ENCODE peak calls at places on chromosomes 1 and 21, in ten cellular contexts. U, D, Q, G, L, N, I, O, E and P are unnamed samples.

GRCh38 chr1:165490175-165490574 is 45.2 kb upstream of the RXRG start:
- DNase-seq in N (no peak), G (no peak), E (no peak), I (no peak), O (no peak), U (no peak), L (no peak), Q (no peak), D (no peak), P (no peak)

GRCh38 chr1:98487620-98488019 is 173.9 kb upstream of the SNX7 start:
- DNase-seq in N (no peak), G (no peak), Q (no peak), E (no peak), L (no peak), U (no peak), D (no peak), I (no peak), O (no peak), P (no peak)

GRCh38 chr1:24373044-24373443 is 40.5 kb downstream of the STPG1 start:
- DNase-seq in L (no peak), D (no peak), E (no peak), O (no peak), Q (peak), N (no peak), G (no peak), U (no peak), I (no peak), P (no peak)

GRCh38 chr1:31073044-31073443 is 7.5 kb upstream of the PUM1 start:
- DNase-seq in D (peak), U (no peak), G (no peak), N (no peak), I (no peak), L (no peak), O (no peak), Q (no peak), E (no peak), P (no peak)

GRCh38 chr1:49556676-49557234 is 467.0 kb downstream of the AGBL4 start:
- DNase-seq in I (no peak), O (no peak), U (no peak), D (no peak), N (no peak), Q (no peak), E (no peak), G (no peak), L (no peak), P (no peak)

GRCh38 chr1:224433671-224434446 is 738 bp downstream of the WDR26 start:
- DNase-seq in L (no peak), O (peak), I (no peak), Q (peak), G (no peak), N (peak), U (no peak), E (peak), D (peak), P (peak)

GRCh38 chr1:12616709-12617373 is 1.2 kb downstream of the DHRS3 start:
- DNase-seq in D (peak), O (no peak), G (no peak), N (peak), L (no peak), E (no peak), U (no peak), I (no peak), Q (peak), P (peak)

GRCh38 chr1:32151319-32151787 is 28.1 kb upstream of the TXLNA start:
- DNase-seq in D (no peak), I (no peak), Q (no peak), G (no peak), E (no peak), U (no peak), L (peak), N (no peak), O (no peak), P (no peak)

GRCh38 chr21:39079617-39080016 is 103.6 kb downstream of the PSMG1 start:
- DNase-seq in U (no peak), Q (no peak), O (no peak), D (no peak), L (peak), N (no peak), I (no peak), G (no peak), E (peak), P (no peak)

GRCh38 chr1:164914208-164914607 is 355.2 kb downstream of the PBX1 start:
- DNase-seq in O (no peak), U (no peak), Q (no peak), N (no peak), I (no peak), L (peak), G (peak), D (peak), E (no peak), P (no peak)

GRCh38 chr1:204267191-204267601 is 53.4 kb upstream of the GOLT1A start:
- DNase-seq in U (no peak), N (no peak), E (peak), I (no peak), Q (no peak), D (no peak), G (no peak), O (no peak), L (no peak), P (no peak)

GRCh38 chr21:44800971-44801467 is 601 bp downstream of the UBE2G2 start:
- DNase-seq in U (no peak), O (no peak), I (peak), Q (no peak), L (no peak), G (no peak), D (peak), N (peak), E (no peak), P (peak)

GRCh38 chr1:109214695-109215623 is 1.2 kb downstream of the SARS1 start:
- DNase-seq in I (no peak), O (peak), L (peak), U (peak), E (no peak), N (peak), Q (peak), D (peak), G (peak), P (peak)

GRCh38 chr1:182278144-182279054 is 113.2 kb downstream of the GLUL start:
- DNase-seq in U (no peak), E (no peak), O (no peak), G (no peak), Q (no peak), D (peak), I (no peak), L (no peak), N (no peak), P (no peak)

GRCh38 chr1:71695820-71696219 is 586.5 kb downstream of the NEGR1 start:
- DNase-seq in N (no peak), U (no peak), E (no peak), I (no peak), G (peak), O (no peak), Q (no peak), D (no peak), L (no peak), P (no peak)

GRCh38 chr21:43758132-43758619 is 17.9 kb downstream of the CSTB start:
- DNase-seq in G (no peak), U (no peak), I (no peak), D (no peak), N (no peak), E (no peak), L (peak), O (no peak), Q (no peak), P (no peak)

GRCh38 chr1:84478876-84479868 is at the start of gene RPF1:
- DNase-seq in I (peak), G (peak), N (peak), O (peak), E (peak), U (peak), Q (peak), L (peak), D (peak), P (peak)

GRCh38 chr1:75233302-75233929 is 99.2 kb downstream of the LHX8 start:
- DNase-seq in Q (no peak), U (no peak), E (no peak), D (peak), G (peak), L (no peak), O (no peak), I (no peak), N (no peak), P (no peak)

GRCh38 chr1:165383067-165383466 is 26.6 kb upstream of the LMX1A start:
- DNase-seq in D (no peak), Q (no peak), I (no peak), E (peak), U (no peak), L (peak), O (no peak), G (no peak), N (no peak), P (no peak)

GRCh38 chr1:1153874-1154273 is 19.8 kb upstream of the TTLL10 start:
- DNase-seq in U (no peak), O (no peak), D (peak), L (peak), E (no peak), I (no peak), Q (no peak), N (no peak), G (no peak), P (no peak)

GRCh38 chr1:165631403-165632151 is 543 bp downstream of the MGST3 start:
- DNase-seq in D (peak), E (peak), N (peak), I (no peak), Q (peak), O (peak), G (peak), L (peak), U (no peak), P (peak)